ENCODE peak calls at places on chromosome X, in six cellular contexts. X, U, W, O, Q and I are unnamed samples. For H3K4me1, the result is how much of the 10 kb centered on the place peaks cover.

GRCh38 chrX:140507982-140508305 is 3.1 kb upstream of the SOX3 start:
- DNase-seq in X (no peak), U (no peak), Q (peak), O (no peak), W (peak), I (no peak)

GRCh38 chrX:29215251-29215650 is 628.0 kb downstream of the IL1RAPL1 start:
- DNase-seq in X (no peak), Q (no peak), O (no peak), W (no peak), U (peak), I (no peak)

GRCh38 chrX:3129256-3129655 is 88.0 kb downstream of the ARSF start:
- DNase-seq in O (no peak), U (peak), X (no peak), Q (no peak), W (no peak), I (no peak)

GRCh38 chrX:150212672-150213480 is 150.2 kb upstream of the MAMLD1 start:
- DNase-seq in O (no peak), W (peak), U (no peak), X (no peak), Q (no peak), I (peak)

GRCh38 chrX:111447298-111447697 is 35.3 kb upstream of the DCX start:
- DNase-seq in O (no peak), Q (no peak), X (no peak), W (peak), U (peak), I (no peak)

GRCh38 chrX:41634284-41634683 is 54.5 kb upstream of the GPR34 start:
- DNase-seq in Q (no peak), W (no peak), U (peak), O (no peak), X (no peak), I (no peak)

GRCh38 chrX:45633419-45633818 is 432.7 kb upstream of the DIPK2B start:
- DNase-seq in Q (no peak), X (no peak), O (peak), U (no peak), W (no peak), I (no peak)

GRCh38 chrX:17032351-17032750 is 85.9 kb downstream of the REPS2 start:
- DNase-seq in O (no peak), Q (no peak), W (no peak), U (peak), X (no peak), I (no peak)

DNA sequence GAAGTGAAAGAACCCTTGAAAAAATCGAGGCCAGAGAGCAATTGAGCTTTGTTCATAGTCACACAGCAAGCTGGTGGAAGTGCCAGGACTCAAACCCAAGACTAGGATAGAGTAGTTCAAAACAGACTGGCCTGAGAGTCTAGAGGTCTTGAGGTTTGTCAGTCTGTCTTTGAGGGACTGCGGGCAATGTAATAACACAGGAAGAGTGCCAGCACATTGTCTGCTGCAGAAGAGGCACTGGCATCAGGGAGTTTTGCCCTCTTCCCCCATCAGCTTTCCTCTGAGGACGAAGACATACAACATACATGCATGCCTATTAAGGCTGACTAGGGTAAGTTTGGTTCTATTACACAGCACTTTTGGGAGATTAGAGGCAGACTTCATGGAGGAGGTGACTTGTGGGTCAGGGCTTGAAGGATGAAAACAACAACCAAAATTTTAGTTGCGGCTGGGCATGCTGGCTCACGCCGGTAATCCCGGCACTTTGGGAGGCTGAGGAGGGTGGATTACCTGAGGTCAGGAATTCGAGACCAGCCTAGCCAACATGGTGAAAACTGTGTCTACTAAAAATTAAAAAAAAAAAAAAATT is 64.1 kb upstream of the LAS1L start:
- DNase-seq in O (no peak), U (no peak), W (no peak), X (no peak), Q (no peak), I (no peak)
- H3K4me1 ChIP-seq in O (under half), U (under half), W (under half), X (under half), Q (under half), I (under half)

DNA sequence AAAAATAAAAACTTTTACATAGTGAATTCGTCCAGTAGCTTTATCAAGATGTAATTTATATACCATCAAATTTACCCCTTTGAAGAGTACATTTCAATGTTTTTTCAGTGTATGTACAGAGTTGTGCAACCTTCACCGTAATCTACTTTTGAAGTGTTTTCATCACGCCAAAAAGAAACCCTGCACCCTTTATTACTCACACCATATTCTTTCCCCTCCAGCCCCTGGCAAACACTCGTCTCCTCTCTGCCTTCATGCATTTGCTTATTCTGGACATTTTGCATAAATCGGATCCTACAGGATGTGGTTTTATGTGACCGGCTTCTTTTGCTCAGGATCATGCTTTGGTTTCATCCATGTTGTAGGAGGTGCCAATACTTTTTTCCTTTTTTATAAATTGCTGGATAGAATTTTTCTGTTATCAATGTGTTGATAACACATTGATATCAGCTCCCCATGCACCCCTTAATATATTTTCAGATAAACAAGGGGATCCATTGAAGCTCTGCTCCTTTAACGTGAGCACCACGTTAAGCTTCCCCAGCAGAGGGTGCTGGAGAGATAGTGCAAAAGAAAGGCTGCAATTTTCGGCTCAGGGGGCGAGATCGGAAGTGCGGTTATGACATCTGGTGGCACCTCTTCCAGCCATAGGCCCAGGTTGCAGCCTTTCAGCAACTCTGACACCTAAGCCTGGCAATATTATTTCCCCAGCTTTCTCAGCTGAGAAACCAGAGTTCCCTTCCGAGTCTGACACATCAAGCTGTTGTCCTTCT is 100.1 kb upstream of the VCX3B start:
- DNase-seq in W (peak), Q (no peak), U (peak), X (no peak), O (no peak), I (peak)
- TF ChIP-seq CTCF in W (peak), Q (peak), U (no peak), X (no peak), O (no peak), I (peak)

DNA sequence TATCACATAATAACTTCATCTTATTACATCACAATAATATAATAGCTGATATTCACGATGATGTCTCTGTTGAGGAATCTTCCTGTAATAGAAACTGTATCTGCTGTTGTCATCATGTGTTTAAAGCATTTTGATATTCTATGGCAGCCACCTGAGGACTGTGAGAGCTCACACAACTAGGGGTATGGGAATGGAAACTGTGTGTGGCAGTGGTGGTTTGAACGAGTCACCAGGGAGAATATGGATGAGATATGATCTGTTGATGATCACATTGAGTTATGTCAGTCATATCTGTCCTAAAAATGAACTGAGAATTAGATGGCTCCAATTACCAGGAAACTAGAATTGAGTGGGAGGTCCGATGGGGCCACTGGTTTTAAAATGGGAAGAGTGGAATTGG is 169.6 kb downstream of the MID1IP1 start:
- DNase-seq in Q (no peak), X (no peak), O (no peak), W (no peak), U (no peak), I (no peak)
- H3K4me3 ChIP-seq in Q (no peak), X (no peak), O (no peak), W (no peak), U (no peak), I (no peak)

GRCh38 chrX:116194649-116195048 is 24.1 kb downstream of the AGTR2 start:
- DNase-seq in U (no peak), O (no peak), W (no peak), Q (no peak), X (no peak), I (no peak)
- H3K4me1 ChIP-seq in U (under half), O (under half), W (under half), Q (under half), X (under half), I (under half)

GRCh38 chrX:132612990-132613564 is 124.2 kb upstream of the MBNL3 start:
- DNase-seq in O (no peak), U (peak), W (peak), Q (peak), X (peak), I (peak)
- TF ChIP-seq CTCF in O (peak), U (peak), W (peak), Q (peak), X (peak), I (peak)

GRCh38 chrX:107123750-107124149 is 5.1 kb upstream of the RBM41 start:
- DNase-seq in Q (no peak), W (no peak), O (no peak), X (no peak), U (no peak), I (no peak)

GRCh38 chrX:107118322-107119147 is at the start of gene RBM41:
- DNase-seq in X (peak), O (peak), W (peak), U (peak), Q (peak), I (peak)

GRCh38 chrX:107117993-107118321 is 665 bp downstream of the RBM41 start:
- DNase-seq in O (no peak), X (no peak), Q (no peak), W (no peak), U (peak), I (no peak)

DNA sequence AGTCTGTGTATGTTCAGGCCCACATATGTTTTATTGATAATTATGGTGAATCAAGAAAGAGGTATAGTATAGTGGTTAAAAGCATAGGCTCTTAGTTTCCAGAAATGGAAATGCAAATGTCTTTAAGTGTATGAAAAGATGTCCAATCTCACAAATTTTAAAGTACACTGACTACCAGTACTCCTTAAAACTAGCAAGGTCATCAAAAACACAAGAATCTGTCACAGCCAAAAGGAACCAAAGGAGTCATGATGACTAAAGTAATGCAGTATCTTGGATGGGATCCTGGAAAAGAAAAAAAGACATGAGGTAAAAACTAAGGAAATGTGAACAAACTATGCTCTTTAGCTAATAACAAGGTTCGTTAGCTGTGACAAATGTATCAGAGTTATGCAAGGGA is 659 bp upstream of the RBM41 start:
- DNase-seq in X (no peak), W (no peak), O (no peak), U (peak), Q (no peak), I (no peak)
- H3K4me3 ChIP-seq in X (peak), W (no peak), O (peak), U (no peak), Q (peak), I (peak)

GRCh38 chrX:71618303-71618721 is at the start of gene CXCR3:
- DNase-seq in O (no peak), W (no peak), U (peak), Q (peak), X (no peak), I (peak)

GRCh38 chrX:71616672-71617529 is 1.4 kb downstream of the CXCR3 start:
- DNase-seq in W (no peak), X (no peak), U (no peak), O (no peak), Q (no peak), I (no peak)

GRCh38 chrX:71617742-71618141 is 569 bp downstream of the CXCR3 start:
- DNase-seq in O (no peak), X (no peak), Q (no peak), U (no peak), W (no peak), I (no peak)

GRCh38 chrX:71618787-71619186 is 476 bp upstream of the CXCR3 start:
- DNase-seq in Q (no peak), O (no peak), W (no peak), U (no peak), X (no peak), I (no peak)

GRCh38 chrX:71619193-71619592 is 882 bp upstream of the CXCR3 start:
- DNase-seq in X (no peak), O (no peak), Q (no peak), W (no peak), U (peak), I (no peak)
- H3K4me1 ChIP-seq in X (under half), O (under half), Q (under half), W (under half), U (under half), I (under half)

DNA sequence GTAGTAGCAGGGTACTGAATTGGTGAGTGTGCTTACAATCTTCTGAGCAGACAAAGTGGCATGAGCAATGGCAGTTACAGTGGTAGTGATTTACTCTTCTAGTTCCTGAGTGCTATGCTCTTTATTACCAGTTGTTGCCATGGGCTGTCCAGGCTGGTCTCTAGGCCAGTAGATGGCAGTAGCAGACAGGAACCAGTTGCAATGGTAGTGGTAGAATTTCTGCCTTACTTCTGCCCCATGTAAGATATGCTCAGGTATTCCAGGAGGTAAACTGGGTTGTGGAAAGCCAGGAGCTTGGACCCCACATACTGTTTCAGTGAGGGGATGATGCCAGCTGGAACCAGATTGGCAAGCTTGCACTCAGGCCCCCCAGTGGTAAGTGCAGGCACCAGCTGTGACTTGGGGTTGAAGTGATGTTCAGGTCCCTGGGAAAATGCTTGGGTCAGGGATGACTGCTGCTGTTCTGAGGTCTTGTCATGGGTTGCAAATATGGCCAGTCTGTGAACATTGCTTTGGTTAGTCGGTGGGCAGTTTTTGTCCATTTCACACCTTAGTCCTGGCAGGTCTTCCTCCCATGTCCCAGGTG is 63.0 kb upstream of the ZXDB start:
- DNase-seq in O (no peak), X (no peak), Q (no peak), W (peak), U (no peak), I (no peak)
- TF ChIP-seq CTCF in O (peak), X (no peak), Q (peak), W (peak), U (peak), I (no peak)